ENCODE peak calls at places on chromosomes 13 and 19, in five cellular contexts. I is activated T-helper 1 cell treated with anti-CD3 and anti-CD28 coated beads, Interleukin-12 subunit alpha, Interleukin-12 subunit beta, Interleukin-2, Interleukin-4 antibody, amounts not matched to agents 30 ng/mL and 10 ng/mL and 1 ng/mL, durations not matched to agents 14 hours and 24 hours and 36 hours; S is stimulated activated CD8-positive, alpha-beta memory T cell treated with anti-CD3 and anti-CD28 coated beads, Interleukin-4, amount 100 ng/mL, for 1 hour; A is T-helper 9 cell; D is effector CD4-positive, alpha-beta T cell. Y is an unnamed sample.

GRCh38 chr13:25292301-25292700 is 5.0 kb upstream of the MTMR6 start:
- DNase-seq in S (no peak), I (no peak), A (no peak), D (no peak), Y (no peak)

GRCh38 chr19:43984687-43985000 is 656 bp downstream of the ZNF155 start:
- DNase-seq in A (no peak), I (no peak), D (no peak), S (no peak), Y (no peak)

GRCh38 chr19:47661161-47661560 is 52.1 kb upstream of the EHD2 start:
- DNase-seq in D (no peak), A (no peak), I (no peak), S (no peak), Y (no peak)

GRCh38 chr13:33782631-33783030 is 35.3 kb upstream of the RFC3 start:
- DNase-seq in I (no peak), D (no peak), A (no peak), S (no peak), Y (no peak)

GRCh38 chr13:54029720-54030119 is 1001.1 kb downstream of the OLFM4 start:
- DNase-seq in S (no peak), A (no peak), D (no peak), I (no peak), Y (no peak)

GRCh38 chr19:6239401-6239844 is 40.4 kb downstream of the MLLT1 start:
- DNase-seq in A (no peak), I (no peak), S (no peak), D (no peak), Y (peak; percentile 31)

GRCh38 chr19:57110592-57111328 is 9.0 kb upstream of the USP29 start:
- DNase-seq in S (no peak), A (no peak), I (no peak), D (no peak), Y (no peak)

GRCh38 chr19:491146-491741 is 5.0 kb upstream of the MADCAM1 start:
- DNase-seq in A (no peak), S (no peak), D (no peak), I (no peak), Y (no peak)

GRCh38 chr19:21434967-21435544 is 38.1 kb downstream of the ZNF493 start:
- DNase-seq in D (no peak), S (no peak), A (no peak), I (no peak), Y (no peak)

GRCh38 chr19:15195987-15196682 is 4.7 kb downstream of the NOTCH3 start:
- DNase-seq in A (no peak), S (no peak), D (no peak), I (no peak), Y (no peak)

GRCh38 chr13:99357149-99357596 is 50.0 kb upstream of the GPR183 start:
- DNase-seq in I (peak; percentile 49), A (no peak), S (no peak), D (peak; percentile 51), Y (no peak)

GRCh38 chr13:28355822-28356371 is 139.0 kb downstream of the FLT1 start:
- DNase-seq in A (no peak), D (no peak), S (no peak), I (peak; percentile 1), Y (no peak)

GRCh38 chr13:80245162-80245733 is 95.7 kb downstream of the SPRY2 start:
- DNase-seq in A (no peak), D (no peak), I (no peak), S (no peak), Y (no peak)

GRCh38 chr13:90713436-90714133 is 633.9 kb upstream of the MIR17HG start:
- DNase-seq in I (no peak), D (no peak), A (no peak), S (no peak), Y (no peak)

GRCh38 chr13:33275916-33276315 is 9.6 kb downstream of the STARD13 start:
- DNase-seq in S (no peak), D (no peak), I (no peak), A (no peak), Y (no peak)

GRCh38 chr13:67232384-67232783 is 2.2 kb upstream of the PCDH9 start:
- DNase-seq in I (no peak), S (no peak), D (no peak), A (no peak), Y (no peak)

GRCh38 chr19:4660181-4660791 is 9.9 kb downstream of the MYDGF start:
- DNase-seq in S (no peak), D (no peak), A (no peak), I (no peak), Y (no peak)

GRCh38 chr19:4866595-4867424 is 657 bp downstream of the PLIN3 start:
- DNase-seq in D (peak; percentile 29), A (peak; percentile 35), S (no peak), I (peak; percentile 14), Y (peak; percentile 65)

GRCh38 chr13:29520671-29521070 is 74.8 kb downstream of the SLC7A1 start:
- DNase-seq in A (no peak), I (no peak), S (no peak), D (no peak), Y (no peak)

GRCh38 chr19:30873003-30873402 is 476.2 kb downstream of the TSHZ3 start:
- DNase-seq in I (no peak), D (no peak), S (no peak), A (no peak), Y (no peak)

GRCh38 chr13:113810640-113811039 is 51.6 kb downstream of the TMEM255B start:
- DNase-seq in S (no peak), I (no peak), D (no peak), A (no peak), Y (no peak)

GRCh38 chr19:44003461-44004134 is 841 bp downstream of the ZNF230 start:
- DNase-seq in I (no peak), A (no peak), D (no peak), S (no peak), Y (no peak)

GRCh38 chr19:6970021-6970420 is 51.2 kb downstream of the MBD3L2B start:
- DNase-seq in I (no peak), S (no peak), A (no peak), D (no peak), Y (no peak)

GRCh38 chr19:6261883-6262282 is 17.9 kb downstream of the MLLT1 start:
- DNase-seq in A (no peak), D (no peak), I (no peak), S (no peak), Y (no peak)

GRCh38 chr19:42158926-42159325 is 26.7 kb upstream of the POU2F2 start:
- DNase-seq in I (no peak), A (no peak), D (no peak), S (no peak), Y (no peak)

GRCh38 chr13:32905063-32905863 is 111.0 kb upstream of the KL start:
- DNase-seq in S (no peak), D (no peak), A (no peak), I (no peak), Y (no peak)

GRCh38 chr19:13036366-13036976 is 41.2 kb downstream of the NFIX start:
- DNase-seq in A (no peak), D (no peak), S (no peak), I (no peak), Y (no peak)